ENCODE peak calls at places on chromosome 20, in eight cellular contexts. E is MM.1S, P is adrenal gland, X is breast epithelium, T is A549, C is body of pancreas, D is cardiac muscle cell, Z is uterus. A is an unnamed sample.

GRCh38 chr20:47334022-47334551 is 22.4 kb downstream of the ZMYND8 start:
- DNase-seq in C (no peak), P (peak), Z (no peak), X (no peak), D (no peak), E (no peak), T (peak), A (peak)

GRCh38 chr20:23078994-23079364 is 7.1 kb downstream of the CD93 start:
- DNase-seq in Z (no peak), P (no peak), E (no peak), D (peak), X (no peak), T (peak), C (peak), A (no peak)

GRCh38 chr20:61185181-61185580 is 66.9 kb upstream of the CDH4 start:
- DNase-seq in X (no peak), Z (no peak), D (no peak), P (no peak), E (no peak), T (no peak), C (no peak), A (no peak)

GRCh38 chr20:24102749-24103148 is 114.2 kb upstream of the GGTLC1 start:
- DNase-seq in E (no peak), P (no peak), Z (no peak), D (no peak), T (peak), X (no peak), C (no peak), A (peak)

GRCh38 chr20:44033344-44033743 is 118.7 kb downstream of the TOX2 start:
- DNase-seq in P (no peak), D (no peak), Z (no peak), T (no peak), E (no peak), C (no peak), X (no peak), A (no peak)

GRCh38 chr20:19935842-19936241 is 81.3 kb upstream of the NAA20 start:
- DNase-seq in D (no peak), X (peak), T (no peak), E (no peak), P (no peak), C (peak), Z (no peak), A (no peak)

GRCh38 chr20:63319164-63320040 is 26.4 kb downstream of the COL20A1 start:
- DNase-seq in D (no peak), T (no peak), P (no peak), C (no peak), X (no peak), Z (no peak), E (no peak), A (no peak)

GRCh38 chr20:49877254-49877990 is 37.9 kb downstream of the SPATA2 start:
- DNase-seq in D (no peak), Z (no peak), T (no peak), X (no peak), P (no peak), E (no peak), C (no peak), A (no peak)

GRCh38 chr20:8434326-8434876 is 302.3 kb downstream of the PLCB1 start:
- DNase-seq in D (no peak), P (no peak), E (no peak), X (no peak), C (no peak), T (no peak), Z (no peak), A (no peak)

GRCh38 chr20:3980260-3981131 is 34.9 kb downstream of the RNF24 start:
- DNase-seq in Z (no peak), E (peak), D (no peak), X (no peak), P (peak), C (no peak), T (peak), A (peak)

GRCh38 chr20:23627501-23627900 is 10.3 kb downstream of the CST3 start:
- DNase-seq in C (no peak), Z (no peak), D (no peak), E (no peak), X (no peak), P (no peak), T (no peak), A (no peak)

GRCh38 chr20:57215426-57215825 is 51.0 kb downstream of the BMP7 start:
- DNase-seq in C (no peak), E (no peak), P (no peak), X (no peak), D (no peak), T (no peak), Z (no peak), A (no peak)

GRCh38 chr20:46220808-46221207 is 87.5 kb downstream of the CDH22 start:
- DNase-seq in T (peak), C (peak), P (no peak), D (peak), X (no peak), Z (no peak), E (no peak), A (no peak)

GRCh38 chr20:8331740-8332412 is 199.8 kb downstream of the PLCB1 start:
- DNase-seq in X (no peak), P (peak), C (peak), T (no peak), Z (peak), E (no peak), D (no peak), A (peak)

GRCh38 chr20:21100590-21101452 is 5.3 kb downstream of the LINC00237 start:
- DNase-seq in X (no peak), P (no peak), T (no peak), E (no peak), D (no peak), Z (no peak), C (no peak), A (no peak)

GRCh38 chr20:57991211-57991841 is 237.1 kb downstream of the ANKRD60 start:
- DNase-seq in T (peak), D (no peak), P (no peak), X (peak), E (no peak), Z (no peak), C (no peak), A (no peak)

GRCh38 chr20:10047427-10047826 is 12.6 kb downstream of the ANKEF1 start:
- DNase-seq in Z (no peak), E (no peak), P (no peak), D (peak), C (peak), T (peak), X (no peak), A (no peak)

GRCh38 chr20:60117040-60117439 is 158.8 kb downstream of the CDH26 start:
- DNase-seq in E (no peak), T (no peak), P (peak), Z (no peak), X (no peak), D (peak), C (no peak), A (no peak)

GRCh38 chr20:56513807-56514150 is 10.8 kb upstream of the FAM209A start:
- DNase-seq in Z (no peak), C (no peak), D (no peak), T (no peak), X (no peak), P (no peak), E (no peak), A (no peak)

GRCh38 chr20:46752639-46753235 is 43.3 kb downstream of the SLC2A10 start:
- DNase-seq in T (peak), C (peak), D (peak), P (peak), E (peak), X (peak), Z (peak), A (peak)

GRCh38 chr20:53581444-53582311 is 12.0 kb downstream of the ZNF217 start:
- DNase-seq in X (peak), C (no peak), E (peak), D (no peak), T (no peak), Z (no peak), P (no peak), A (no peak)

GRCh38 chr20:35091808-35092523 is 641 bp downstream of the TRPC4AP start:
- DNase-seq in D (peak), Z (no peak), X (no peak), T (no peak), P (no peak), C (peak), E (peak), A (no peak)

GRCh38 chr20:47546184-47547033 is 44.7 kb downstream of the NCOA3 start:
- DNase-seq in X (no peak), E (no peak), D (no peak), Z (no peak), P (no peak), C (no peak), T (no peak), A (peak)

GRCh38 chr20:33203444-33203843 is 13.7 kb upstream of the BPIFA3 start:
- DNase-seq in Z (no peak), X (no peak), D (no peak), P (no peak), T (no peak), E (no peak), C (no peak), A (no peak)

GRCh38 chr20:25196701-25197120 is 1.2 kb downstream of the ENTPD6 start:
- DNase-seq in E (peak), D (peak), P (peak), X (no peak), C (peak), T (no peak), Z (no peak), A (no peak)

GRCh38 chr20:35462351-35462750 is 7.0 kb downstream of the CEP250 start:
- DNase-seq in P (no peak), D (no peak), X (no peak), Z (no peak), E (no peak), C (no peak), T (no peak), A (no peak)

GRCh38 chr20:32621914-32622584 is 36.9 kb upstream of the NOL4L start:
- DNase-seq in D (no peak), Z (no peak), X (no peak), C (no peak), E (no peak), T (no peak), P (no peak), A (no peak)

GRCh38 chr20:57783196-57783595 is 73.4 kb upstream of the PMEPA1 start:
- DNase-seq in Z (no peak), X (no peak), T (no peak), P (no peak), E (no peak), C (no peak), D (no peak), A (no peak)

GRCh38 chr20:56664791-56665190 is 35.7 kb downstream of the TFAP2C start:
- DNase-seq in D (no peak), Z (no peak), P (no peak), E (no peak), C (no peak), T (peak), X (no peak), A (no peak)

GRCh38 chr20:17824676-17825224 is 125.0 kb downstream of the BANF2 start:
- DNase-seq in T (no peak), Z (no peak), D (no peak), E (no peak), P (no peak), C (no peak), X (no peak), A (no peak)

GRCh38 chr20:18645196-18645745 is 57.4 kb downstream of the DTD1 start:
- DNase-seq in E (no peak), D (no peak), C (no peak), Z (no peak), P (no peak), X (no peak), T (no peak), A (no peak)

GRCh38 chr20:49813305-49813974 is 812 bp downstream of the SLC9A8 start:
- DNase-seq in T (no peak), P (no peak), E (no peak), X (no peak), Z (no peak), C (no peak), D (no peak), A (no peak)

GRCh38 chr20:42652261-42652660 is 537.4 kb downstream of the PTPRT start:
- DNase-seq in D (no peak), E (no peak), T (no peak), Z (no peak), X (no peak), P (no peak), C (no peak), A (no peak)

GRCh38 chr20:61802721-61803311 is 262.9 kb downstream of the TAF4 start:
- DNase-seq in E (no peak), X (no peak), P (no peak), T (no peak), D (no peak), C (no peak), Z (no peak), A (no peak)

GRCh38 chr20:17809714-17810631 is 110.2 kb downstream of the BANF2 start:
- DNase-seq in T (no peak), C (no peak), X (no peak), E (no peak), D (no peak), P (no peak), Z (no peak), A (no peak)

GRCh38 chr20:22098451-22098850 is 393.0 kb downstream of the PAX1 start:
- DNase-seq in Z (no peak), X (no peak), E (no peak), T (no peak), C (no peak), P (no peak), D (no peak), A (no peak)

GRCh38 chr20:43973231-43973630 is 58.6 kb downstream of the TOX2 start:
- DNase-seq in T (no peak), E (no peak), P (no peak), Z (no peak), D (no peak), C (no peak), X (no peak), A (no peak)

GRCh38 chr20:37898301-37899104 is 4.4 kb upstream of the VSTM2L start:
- DNase-seq in T (no peak), C (no peak), Z (no peak), X (no peak), D (no peak), P (no peak), E (no peak), A (no peak)

GRCh38 chr20:38950254-38950653 is 11.9 kb upstream of the DHX35 start:
- DNase-seq in D (no peak), X (no peak), P (no peak), Z (no peak), T (no peak), E (no peak), C (no peak), A (no peak)
- TF ChIP-seq CTCF in D (no peak), X (no peak), P (no peak), Z (no peak), T (no peak), E (no peak), C (no peak), A (no peak)

GRCh38 chr20:48769111-48769879 is 58.5 kb downstream of the PREX1 start:
- DNase-seq in T (no peak), P (peak), Z (no peak), E (no peak), D (no peak), C (no peak), X (no peak), A (no peak)
- H3K4me3 ChIP-seq in T (no peak), P (no peak), Z (no peak), E (no peak), D (no peak), C (no peak), X (no peak), A (no peak)

GRCh38 chr20:5650191-5650691 is 100.0 kb upstream of the SHLD1 start:
- DNase-seq in T (no peak), E (no peak), X (no peak), C (no peak), P (no peak), Z (no peak), D (no peak), A (no peak)
- H3K27ac ChIP-seq in T (peak), E (no peak), X (no peak), C (no peak), P (no peak), Z (no peak), D (no peak), A (peak)

GRCh38 chr20:11271319-11271718 is 597.5 kb upstream of the JAG1 start:
- DNase-seq in Z (no peak), T (no peak), E (no peak), D (peak), P (no peak), C (peak), X (no peak), A (no peak)
- TF ChIP-seq CTCF in Z (no peak), T (no peak), E (no peak), D (no peak), P (no peak), C (peak), X (no peak), A (peak)

DNA sequence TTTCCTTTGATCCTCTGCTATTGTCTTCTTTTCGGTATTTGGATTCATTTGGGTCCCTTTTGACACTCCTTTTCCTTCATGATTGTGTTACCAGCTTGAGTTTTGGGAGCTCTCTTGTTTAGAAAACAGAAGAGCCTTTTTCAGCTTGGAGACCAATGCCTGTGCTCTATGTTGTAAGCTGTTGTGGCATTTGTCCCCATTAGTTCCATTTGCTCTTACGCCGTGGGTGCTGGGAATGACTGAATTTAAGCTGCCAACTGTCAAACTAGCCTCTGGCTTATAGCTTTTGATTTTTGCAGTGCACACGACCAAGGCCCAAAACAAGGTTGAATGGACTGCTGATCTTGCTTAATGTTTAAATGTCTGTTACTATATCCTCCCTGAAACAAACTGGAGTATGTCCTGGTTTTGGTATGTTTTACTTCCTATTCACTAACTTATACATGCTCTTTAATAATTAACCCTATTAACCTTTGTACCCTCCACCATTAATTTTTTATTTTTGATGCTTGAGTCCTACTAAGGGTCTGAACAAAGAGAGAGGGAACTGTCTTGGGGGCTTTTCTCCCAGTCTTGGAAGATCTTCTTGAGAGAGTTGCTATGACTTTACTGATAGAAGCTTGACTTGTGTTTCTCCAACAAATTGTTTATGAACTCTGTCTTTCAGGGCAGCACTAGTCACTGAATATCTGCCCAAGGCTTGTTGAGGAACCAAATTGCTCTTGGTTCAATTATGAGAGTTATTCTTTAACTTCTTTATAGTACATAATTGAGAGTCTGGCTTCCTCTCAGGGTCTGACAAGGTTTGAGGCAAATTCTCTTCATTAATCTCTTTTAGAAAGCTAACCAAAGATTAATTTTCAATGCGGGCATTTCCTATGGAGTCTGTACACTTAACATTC is 100.3 kb upstream of the SIRPG start:
- DNase-seq in X (no peak), Z (no peak), P (no peak), D (no peak), E (no peak), T (no peak), C (no peak), A (no peak)
- H3K4me3 ChIP-seq in X (no peak), Z (no peak), P (no peak), D (no peak), E (no peak), T (no peak), C (no peak), A (no peak)

GRCh38 chr20:419556-420168 is 11.6 kb downstream of the RBCK1 start:
- DNase-seq in D (no peak), P (no peak), E (no peak), T (no peak), Z (no peak), X (no peak), C (peak), A (no peak)
- H3K27ac ChIP-seq in D (no peak), P (no peak), E (no peak), T (no peak), Z (no peak), X (no peak), C (no peak), A (no peak)

DNA sequence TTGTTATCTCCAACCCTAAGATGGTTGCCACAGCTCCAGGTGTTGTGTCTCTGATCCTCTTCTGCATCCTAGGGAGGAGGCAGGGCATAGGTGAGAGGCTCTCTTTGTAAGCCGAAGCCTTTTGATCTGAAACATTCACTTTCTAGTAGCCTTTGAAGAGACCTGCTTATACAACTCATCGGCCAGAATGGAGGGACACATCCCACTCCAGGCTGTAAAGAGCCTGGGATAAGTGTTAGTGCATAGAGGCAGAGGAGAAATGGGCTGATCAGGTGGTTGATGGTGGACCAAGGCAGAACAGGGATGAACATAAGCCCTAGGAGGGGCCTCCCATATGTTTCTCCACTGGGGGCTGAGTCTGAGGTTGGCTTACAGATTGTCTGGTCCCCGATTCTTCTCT is 137.1 kb upstream of the KCNG1 start:
- DNase-seq in Z (no peak), P (no peak), T (no peak), E (no peak), D (no peak), C (no peak), X (no peak), A (no peak)
- TF ChIP-seq CTCF in Z (no peak), P (no peak), T (no peak), E (no peak), D (no peak), C (no peak), X (no peak), A (no peak)